ENCODE peak calls at places on chromosome 11, in four cellular contexts. Y is neuronal stem cell, A is PC-3, G is tibial artery. D is an unnamed sample.

GRCh38 chr11:86574493-86575207 is 97.8 kb downstream of the ME3 start:
- DNase-seq in Y (no peak), A (peak; percentile 33), G (no peak), D (no peak)

GRCh38 chr11:128552783-128553661 is 34.3 kb downstream of the ETS1 start:
- DNase-seq in Y (no peak), A (no peak), G (no peak), D (no peak)

GRCh38 chr11:78838417-78838816 is 263.8 kb upstream of the NARS2 start:
- DNase-seq in Y (no peak), A (peak; percentile 68), G (no peak), D (no peak)

GRCh38 chr11:75426720-75427086 is 6.3 kb downstream of the KLHL35 start:
- DNase-seq in Y (no peak), A (no peak), G (no peak), D (no peak)

GRCh38 chr11:9232482-9232881 is 32.7 kb downstream of the DENND5A start:
- DNase-seq in Y (no peak), A (no peak), G (no peak), D (no peak)

GRCh38 chr11:620201-620600 is 4.5 kb upstream of the IRF7 start:
- DNase-seq in Y (no peak), A (no peak), G (no peak), D (no peak)

GRCh38 chr11:84524422-84525051 is 1102.6 kb downstream of the DLG2 start:
- DNase-seq in Y (no peak), A (peak; percentile 57), G (no peak), D (no peak)

GRCh38 chr11:2259897-2260451 is 10.4 kb downstream of the ASCL2 start:
- DNase-seq in Y (no peak), A (no peak), G (peak; percentile 54), D (no peak)

GRCh38 chr11:126163074-126163700 is 48.3 kb downstream of the RPUSD4 start:
- DNase-seq in Y (peak; percentile 60), A (peak; percentile 39), G (no peak), D (no peak)

GRCh38 chr11:133506551-133507094 is 25.7 kb downstream of the OPCML start:
- DNase-seq in Y (no peak), A (no peak), G (no peak), D (no peak)

GRCh38 chr11:33507356-33507755 is 193.3 kb downstream of the C11orf91 start:
- DNase-seq in Y (no peak), A (peak; percentile 13), G (no peak), D (no peak)

GRCh38 chr11:13278620-13279486 is 1.3 kb downstream of the BMAL1 start:
- DNase-seq in Y (no peak), A (no peak), G (peak; percentile 67), D (peak; percentile 40)

GRCh38 chr11:27209562-27210005 is 153.4 kb downstream of the CCDC34 start:
- DNase-seq in Y (no peak), A (peak; percentile 96), G (peak; percentile 77), D (no peak)

GRCh38 chr11:44398266-44399045 is 88.5 kb upstream of the ALX4 start:
- DNase-seq in Y (no peak), A (no peak), G (no peak), D (no peak)

GRCh38 chr11:80388536-80388935 is 947.7 kb upstream of the TENM4 start:
- DNase-seq in Y (no peak), A (no peak), G (no peak), D (no peak)

GRCh38 chr11:47409440-47410403 is 1.3 kb downstream of the SLC39A13 start:
- DNase-seq in Y (no peak), A (peak; percentile 58), G (no peak), D (peak; percentile 82)

GRCh38 chr11:108516125-108516524 is 17.9 kb upstream of the POGLUT3 start:
- DNase-seq in Y (no peak), A (no peak), G (no peak), D (no peak)

GRCh38 chr11:86523738-86524602 is 148.4 kb downstream of the ME3 start:
- DNase-seq in Y (no peak), A (peak; percentile 95), G (no peak), D (no peak)

GRCh38 chr11:118545533-118545932 is 14.5 kb downstream of the TMEM25 start:
- DNase-seq in Y (no peak), A (no peak), G (peak; percentile 15), D (no peak)

GRCh38 chr11:62542111-62542745 is 4.4 kb downstream of the AHNAK start:
- DNase-seq in Y (no peak), A (no peak), G (no peak), D (no peak)
- H3K4me1 ChIP-seq in Y (peaks cover 45% of the 10 kb centered on the region), A (peaks cover 66% of the 10 kb centered on the region), G (peaks cover 77% of the 10 kb centered on the region), D (peaks cover 66% of the 10 kb centered on the region)

GRCh38 chr11:35138949-35139881 is at the start of gene CD44:
- DNase-seq in Y (peak; percentile 18), A (peak; percentile 83), G (peak; percentile 84), D (peak; percentile 91)
- H3K27ac ChIP-seq in Y (no peak within 1 kb of the TSS), A (peak within 1 kb of the TSS; percentile 83), G (peak within 1 kb of the TSS; percentile 88), D (peak within 1 kb of the TSS; percentile 94)

DNA sequence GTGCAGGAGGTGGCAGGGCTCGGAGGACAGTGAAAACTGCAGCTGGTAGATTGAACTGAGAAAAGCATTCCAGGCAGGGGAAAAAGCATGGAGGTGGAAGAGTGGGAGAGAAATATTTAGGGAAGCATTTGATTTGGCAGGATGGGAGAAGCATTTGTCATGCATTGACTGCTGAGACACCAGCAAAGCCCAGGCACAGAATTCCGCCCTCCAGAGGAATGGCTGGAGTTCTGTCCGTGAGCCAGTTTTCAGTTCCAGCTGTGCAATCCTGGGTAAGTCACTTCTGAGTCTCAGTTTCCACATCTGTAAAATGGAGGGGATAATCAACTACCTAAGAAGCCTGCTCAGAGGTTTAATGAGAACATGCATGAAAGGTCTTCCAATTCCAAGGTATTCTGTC is 4.3 kb upstream of the TSKU start:
- DNase-seq in Y (no peak), A (no peak), G (no peak), D (no peak)
- H3K9me3 ChIP-seq in Y (peaks cover 22% of the 10 kb centered on the region), A (peaks cover 13% of the 10 kb centered on the region), G (no peaks in the 10 kb centered on the region), D (peaks cover 3% of the 10 kb centered on the region)

GRCh38 chr11:129723964-129724291 is 91.7 kb upstream of the TMEM45B start:
- DNase-seq in Y (no peak), A (no peak), G (no peak), D (no peak)
- H3K4me1 ChIP-seq in Y (no peaks in the 10 kb centered on the region), A (peaks cover 19% of the 10 kb centered on the region), G (no peaks in the 10 kb centered on the region), D (no peaks in the 10 kb centered on the region)

DNA sequence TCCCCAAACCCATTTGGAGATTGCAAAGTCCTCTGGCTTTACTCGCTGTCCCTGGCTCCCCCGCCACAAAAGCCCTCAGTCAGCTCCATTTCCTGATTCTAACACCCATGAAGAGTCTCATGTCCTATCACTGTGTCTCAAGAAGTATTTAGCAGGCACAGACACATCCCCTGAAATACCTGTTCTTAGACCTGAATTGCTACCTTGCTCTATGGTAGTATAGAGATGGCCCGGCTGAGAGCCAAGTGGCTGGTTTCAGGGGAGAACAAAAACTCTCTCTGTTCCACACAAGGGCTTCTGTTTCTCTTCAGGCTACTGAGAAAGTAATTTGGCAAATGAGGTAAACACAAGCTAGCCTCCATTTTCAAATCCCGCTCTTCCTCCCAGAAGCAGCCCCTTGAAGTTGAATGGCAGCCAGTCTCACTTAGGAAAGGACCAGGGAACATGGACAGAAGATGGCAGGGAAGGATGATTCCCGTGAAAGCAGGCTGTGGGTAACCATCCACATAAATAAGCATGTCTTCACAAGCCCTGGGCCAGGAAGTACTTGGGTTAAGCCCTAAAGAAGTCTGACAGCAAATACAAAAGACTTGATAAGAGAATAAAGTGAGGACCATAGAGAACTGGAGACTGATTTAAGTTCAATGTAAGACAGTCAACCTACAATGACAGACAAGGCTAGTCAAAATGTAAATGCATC is 137.8 kb downstream of the C11orf58 start:
- DNase-seq in Y (no peak), A (no peak), G (no peak), D (no peak)
- H3K27ac ChIP-seq in Y (no peak overlapping the region), A (no peak overlapping the region), G (no peak overlapping the region), D (no peak overlapping the region)

GRCh38 chr11:116962108-116962507 is 124.7 kb upstream of the APOA1 start:
- DNase-seq in Y (no peak), A (no peak), G (no peak), D (no peak)

GRCh38 chr11:116960916-116961315 is 123.5 kb upstream of the APOA1 start:
- DNase-seq in Y (no peak), A (peak; percentile 76), G (no peak), D (no peak)

GRCh38 chr11:116969694-116970093 is 128.5 kb downstream of the SIK3 start:
- DNase-seq in Y (no peak), A (no peak), G (no peak), D (no peak)

GRCh38 chr11:116963813-116964212 is 126.4 kb upstream of the APOA1 start:
- DNase-seq in Y (no peak), A (no peak), G (no peak), D (no peak)

DNA sequence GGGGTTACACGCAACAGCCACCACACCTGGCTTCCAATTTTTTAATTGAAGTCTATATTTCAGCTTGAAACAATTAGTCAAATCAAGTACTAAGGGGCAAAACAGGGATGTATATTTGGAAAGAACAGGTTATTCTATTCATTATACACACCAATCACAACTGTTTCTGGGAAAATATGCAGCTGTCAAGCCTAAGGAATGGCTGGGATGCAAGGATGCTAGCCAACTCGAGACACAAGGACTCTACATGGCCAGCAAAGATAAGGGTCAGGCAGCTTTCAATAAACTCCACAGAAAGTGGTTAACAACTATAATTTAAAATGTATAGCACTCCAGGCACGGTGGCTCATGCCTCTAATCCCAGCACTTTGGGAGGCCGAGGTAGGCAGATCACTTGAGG is 126.8 kb upstream of the APOA1 start:
- DNase-seq in Y (no peak), A (no peak), G (no peak), D (no peak)
- H3K9me3 ChIP-seq in Y (no peaks in the 10 kb centered on the region), A (no peaks in the 10 kb centered on the region), G (no peaks in the 10 kb centered on the region), D (no peaks in the 10 kb centered on the region)

GRCh38 chr11:61773356-61773755 is 19.0 kb downstream of the TMEM258 start:
- DNase-seq in Y (no peak), A (no peak), G (no peak), D (no peak)

GRCh38 chr11:61769946-61770683 is 17.7 kb downstream of the MYRF start:
- DNase-seq in Y (no peak), A (no peak), G (no peak), D (no peak)

GRCh38 chr11:61773826-61774225 is 18.6 kb downstream of the TMEM258 start:
- DNase-seq in Y (no peak), A (no peak), G (no peak), D (peak; percentile 69)

GRCh38 chr11:61771195-61771894 is 18.9 kb downstream of the MYRF start:
- DNase-seq in Y (no peak), A (no peak), G (no peak), D (no peak)

GRCh38 chr11:61771995-61772455 is 19.6 kb downstream of the MYRF start:
- DNase-seq in Y (no peak), A (no peak), G (no peak), D (no peak)
- H3K4me1 ChIP-seq in Y (peaks cover 32% of the 10 kb centered on the region), A (no peaks in the 10 kb centered on the region), G (peaks cover under 1% of the 10 kb centered on the region), D (peaks cover 16% of the 10 kb centered on the region)

GRCh38 chr11:110297082-110297725 is 790 bp upstream of the RDX start:
- DNase-seq in Y (no peak), A (peak; percentile 80), G (no peak), D (no peak)
- H3K27ac ChIP-seq in Y (peak overlapping the region; percentile 85), A (peak overlapping the region; percentile 91), G (peak overlapping the region; percentile 85), D (peak overlapping the region; percentile 94)

GRCh38 chr11:50178732-50179131 is 146.1 kb downstream of the OR4C45 start:
- DNase-seq in Y (no peak), A (no peak), G (no peak), D (no peak)
- H3K9me3 ChIP-seq in Y (no peaks in the 10 kb centered on the region), A (no peaks in the 10 kb centered on the region), G (peaks cover 5% of the 10 kb centered on the region), D (no peaks in the 10 kb centered on the region)

D was measured in left lung.